ENCODE peak calls at places on chromosomes 1 and 21, in ten cellular contexts. G, A, N, Z, E, B, I, Y, H and T are unnamed samples.

GRCh38 chr1:216306830-216307229 is 116.4 kb downstream of the USH2A start:
- DNase-seq in G (no peak), A (no peak), N (no peak), Z (no peak), E (no peak), B (no peak), I (no peak), Y (no peak), H (no peak), T (no peak)

GRCh38 chr1:173925306-173926242 is 8.4 kb upstream of the SERPINC1 start:
- DNase-seq in G (no peak), A (no peak), N (no peak), Z (no peak), E (no peak), B (no peak), I (no peak), Y (no peak), H (no peak), T (no peak)

GRCh38 chr1:224052767-224053166 is 61.1 kb upstream of the FBXO28 start:
- DNase-seq in G (no peak), A (no peak), N (no peak), Z (no peak), E (no peak), B (peak; percentile 58), I (no peak), Y (no peak), H (no peak), T (no peak)

GRCh38 chr1:1267488-1268283 is 6.0 kb downstream of the UBE2J2 start:
- DNase-seq in G (no peak), A (no peak), N (no peak), Z (no peak), E (no peak), B (no peak), I (no peak), Y (no peak), H (no peak), T (no peak)

GRCh38 chr21:33332143-33332542 is 7.4 kb downstream of the IFNAR1 start:
- DNase-seq in G (no peak), A (no peak), N (no peak), Z (no peak), E (no peak), B (no peak), I (no peak), Y (no peak), H (no peak), T (no peak)

GRCh38 chr1:31691446-31691845 is 12.4 kb downstream of the COL16A1 start:
- DNase-seq in G (no peak), A (no peak), N (no peak), Z (no peak), E (no peak), B (no peak), I (no peak), Y (no peak), H (no peak), T (no peak)

GRCh38 chr21:15063821-15064575 is 802 bp downstream of the NRIP1 start:
- DNase-seq in G (peak; percentile 17), A (no peak), N (no peak), Z (no peak), E (no peak), B (peak; percentile 5), I (peak; percentile 58), Y (peak; percentile 9), H (no peak), T (peak; percentile 61)

GRCh38 chr21:43341349-43342163 is 85.4 kb downstream of the SIK1 start:
- DNase-seq in G (no peak), A (no peak), N (no peak), Z (no peak), E (no peak), B (peak; percentile 62), I (no peak), Y (no peak), H (no peak), T (no peak)

GRCh38 chr1:172269644-172270043 is 150.8 kb upstream of the C1orf105 start:
- DNase-seq in G (no peak), A (no peak), N (no peak), Z (no peak), E (no peak), B (no peak), I (no peak), Y (no peak), H (no peak), T (no peak)

GRCh38 chr1:56728964-56729363 is 83.8 kb downstream of the PRKAA2 start:
- DNase-seq in G (no peak), A (no peak), N (no peak), Z (no peak), E (no peak), B (no peak), I (no peak), Y (no peak), H (no peak), T (no peak)

GRCh38 chr1:163048970-163049680 is 20.0 kb upstream of the RGS4 start:
- DNase-seq in G (no peak), A (no peak), N (no peak), Z (no peak), E (no peak), B (no peak), I (no peak), Y (no peak), H (no peak), T (no peak)

GRCh38 chr1:18643154-18644012 is 12.7 kb downstream of the PAX7 start:
- DNase-seq in G (no peak), A (no peak), N (no peak), Z (no peak), E (no peak), B (no peak), I (no peak), Y (no peak), H (no peak), T (no peak)

GRCh38 chr1:91138959-91139358 is 117.1 kb upstream of the ZNF644 start:
- DNase-seq in G (no peak), A (no peak), N (no peak), Z (no peak), E (no peak), B (no peak), I (no peak), Y (no peak), H (no peak), T (no peak)

GRCh38 chr1:219875860-219876259 is 52.5 kb downstream of the SLC30A10 start:
- DNase-seq in G (no peak), A (no peak), N (no peak), Z (no peak), E (no peak), B (no peak), I (no peak), Y (no peak), H (no peak), T (no peak)

GRCh38 chr1:44811234-44811633 is 2.9 kb downstream of the BTBD19 start:
- DNase-seq in G (no peak), A (no peak), N (no peak), Z (no peak), E (no peak), B (no peak), I (no peak), Y (no peak), H (no peak), T (no peak)

GRCh38 chr1:241413386-241413785 is 56.4 kb upstream of the RGS7 start:
- DNase-seq in G (no peak), A (no peak), N (no peak), Z (no peak), E (no peak), B (peak; percentile 25), I (no peak), Y (no peak), H (no peak), T (no peak)

GRCh38 chr1:60169206-60169605 is 95.6 kb upstream of the C1orf87 start:
- DNase-seq in G (no peak), A (no peak), N (no peak), Z (no peak), E (no peak), B (peak; percentile 63), I (no peak), Y (no peak), H (no peak), T (no peak)

GRCh38 chr1:67771152-67771551 is 62.1 kb downstream of the GNG12 start:
- DNase-seq in G (no peak), A (no peak), N (no peak), Z (no peak), E (no peak), B (peak; percentile 89), I (peak; percentile 52), Y (no peak), H (no peak), T (no peak)

GRCh38 chr1:10779841-10780240 is 16.6 kb downstream of the CASZ1 start:
- DNase-seq in G (no peak), A (no peak), N (no peak), Z (no peak), E (no peak), B (no peak), I (no peak), Y (no peak), H (no peak), T (no peak)

GRCh38 chr21:32281531-32281930 is 2.7 kb upstream of the MIS18A start:
- DNase-seq in G (no peak), A (no peak), N (no peak), Z (no peak), E (no peak), B (no peak), I (no peak), Y (no peak), H (no peak), T (no peak)

GRCh38 chr1:27391511-27392095 is 819 bp upstream of the GPR3 start:
- DNase-seq in G (no peak), A (peak; percentile 25), N (peak; percentile 48), Z (no peak), E (no peak), B (no peak), I (no peak), Y (no peak), H (peak; percentile 48), T (peak; percentile 75)

GRCh38 chr1:24735619-24736375 is 9.4 kb upstream of the CLIC4 start:
- DNase-seq in G (no peak), A (no peak), N (no peak), Z (no peak), E (no peak), B (no peak), I (no peak), Y (no peak), H (peak; percentile 84), T (peak; percentile 59)

GRCh38 chr1:150210741-150211140 is 25.2 kb downstream of the ANP32E start:
- DNase-seq in G (no peak), A (no peak), N (no peak), Z (no peak), E (no peak), B (no peak), I (no peak), Y (no peak), H (no peak), T (no peak)

GRCh38 chr1:223175032-223175431 is 32.0 kb upstream of the TLR5 start:
- DNase-seq in G (no peak), A (no peak), N (no peak), Z (no peak), E (no peak), B (no peak), I (no peak), Y (no peak), H (no peak), T (no peak)

GRCh38 chr1:43986712-43987111 is 4.7 kb upstream of the CCDC24 start:
- DNase-seq in G (no peak), A (no peak), N (no peak), Z (no peak), E (no peak), B (no peak), I (no peak), Y (no peak), H (no peak), T (no peak)

GRCh38 chr1:153985341-153985912 is 712 bp downstream of the RAB13 start:
- DNase-seq in G (no peak), A (no peak), N (peak; percentile 40), Z (no peak), E (no peak), B (peak; percentile 62), I (peak; percentile 54), Y (peak; percentile 65), H (no peak), T (no peak)

GRCh38 chr1:147781056-147781471 is 20.7 kb upstream of the GJA5 start:
- DNase-seq in G (no peak), A (no peak), N (no peak), Z (no peak), E (no peak), B (no peak), I (no peak), Y (no peak), H (no peak), T (no peak)

GRCh38 chr1:212313616-212314015 is 28.4 kb downstream of the PPP2R5A start:
- DNase-seq in G (no peak), A (no peak), N (no peak), Z (no peak), E (no peak), B (no peak), I (no peak), Y (no peak), H (no peak), T (no peak)